ENCODE peak calls at places on chromosomes 5 and 9, in nine cellular contexts. O is NCI-H2081, I is KBM-7, L is adipocyte, R is EH, E is astrocyte, S is NCI-H345, C is RKO, Q is DMS153. X is an unnamed sample.

GRCh38 chr9:503881-504852 is 289.5 kb downstream of the DOCK8 start:
- DNase-seq in O (peak), I (peak), L (peak), R (peak), E (peak), S (peak), C (peak), Q (peak), X (peak)

GRCh38 chr5:73693573-73694061 is 67.6 kb downstream of the ARHGEF28 start:
- DNase-seq in O (no peak), I (peak), L (peak), R (peak), E (peak), S (no peak), C (peak), Q (no peak), X (peak)

GRCh38 chr9:34884732-34885131 is 73.4 kb upstream of the PHF24 start:
- DNase-seq in O (no peak), I (no peak), L (no peak), R (no peak), E (no peak), S (no peak), C (no peak), Q (no peak), X (no peak)

GRCh38 chr5:171450423-171451246 is 31.2 kb downstream of the FGF18 start:
- DNase-seq in O (no peak), I (no peak), L (peak), R (peak), E (peak), S (peak), C (peak), Q (no peak), X (peak)

GRCh38 chr5:112384523-112384922 is 34.6 kb downstream of the EPB41L4A start:
- DNase-seq in O (no peak), I (no peak), L (no peak), R (no peak), E (no peak), S (no peak), C (no peak), Q (no peak), X (no peak)

GRCh38 chr5:54251981-54252380 is 58.4 kb downstream of the ARL15 start:
- DNase-seq in O (no peak), I (no peak), L (no peak), R (peak), E (peak), S (no peak), C (no peak), Q (no peak), X (no peak)

GRCh38 chr5:123083298-123083697 is 5.7 kb upstream of the PRDM6 start:
- DNase-seq in O (no peak), I (no peak), L (peak), R (no peak), E (no peak), S (no peak), C (no peak), Q (no peak), X (no peak)

GRCh38 chr5:157222506-157223230 is 42.0 kb downstream of the ITK start:
- DNase-seq in O (no peak), I (peak), L (peak), R (peak), E (peak), S (no peak), C (no peak), Q (no peak), X (peak)

GRCh38 chr9:95005276-95006141 is 279.0 kb downstream of the AOPEP start:
- DNase-seq in O (peak), I (peak), L (peak), R (peak), E (no peak), S (peak), C (no peak), Q (no peak), X (no peak)

GRCh38 chr9:131043097-131043496 is 34.1 kb downstream of the LAMC3 start:
- DNase-seq in O (no peak), I (peak), L (no peak), R (no peak), E (no peak), S (no peak), C (no peak), Q (no peak), X (no peak)

GRCh38 chr5:171166766-171167165 is 142.3 kb upstream of the TLX3 start:
- DNase-seq in O (peak), I (no peak), L (no peak), R (no peak), E (no peak), S (no peak), C (no peak), Q (no peak), X (no peak)

GRCh38 chr9:135087489-135087791 is at the start of gene OLFM1:
- DNase-seq in O (peak), I (peak), L (peak), R (peak), E (peak), S (peak), C (no peak), Q (peak), X (peak)

GRCh38 chr9:34072410-34072809 is 23.7 kb upstream of the UBAP2 start:
- DNase-seq in O (no peak), I (peak), L (no peak), R (no peak), E (no peak), S (no peak), C (no peak), Q (no peak), X (no peak)